ENCODE peak calls at places on chromosomes 6 and 20, in five cellular contexts. J, S, K, Q and L are unnamed samples.
A peak's percentile ranks its signal among the peaks of the same experiment; 100 is the strongest.

GRCh38 chr20:38920411-38920810 is 5.8 kb upstream of the FAM83D start:
- DNase-seq in Q (no peak), S (no peak), J (no peak), K (no peak), L (no peak)

GRCh38 chr6:33198159-33198852 is 2.2 kb downstream of the RXRB start:
- DNase-seq in K (peak; percentile 51), Q (no peak), J (no peak), S (no peak), L (no peak)

GRCh38 chr20:47400685-47401084 is 44.2 kb upstream of the ZMYND8 start:
- DNase-seq in Q (no peak), J (no peak), S (no peak), K (no peak), L (peak; percentile 61)

GRCh38 chr6:158958504-158959386 is 41.3 kb downstream of the RSPH3 start:
- DNase-seq in S (peak; percentile 31), K (no peak), J (no peak), Q (no peak), L (no peak)

GRCh38 chr20:7199867-7200266 is 432.4 kb downstream of the BMP2 start:
- DNase-seq in J (no peak), S (no peak), Q (no peak), K (no peak), L (no peak)

GRCh38 chr6:100096356-100096755 is 102.3 kb upstream of the MCHR2 start:
- DNase-seq in J (no peak), Q (no peak), K (no peak), S (no peak), L (no peak)

GRCh38 chr20:62792182-62792939 is 3.9 kb upstream of the MRGBP start:
- DNase-seq in J (no peak), Q (no peak), K (no peak), S (peak; percentile 60), L (no peak)

GRCh38 chr6:140572129-140572528 is 1197.7 kb upstream of the CITED2 start:
- DNase-seq in K (no peak), S (peak; percentile 86), J (no peak), Q (no peak), L (no peak)

GRCh38 chr6:14730654-14731053 is 515.2 kb upstream of the JARID2 start:
- DNase-seq in S (no peak), J (no peak), Q (no peak), K (no peak), L (no peak)

GRCh38 chr6:19454296-19454998 is 382.7 kb upstream of the ID4 start:
- DNase-seq in K (no peak), J (no peak), S (no peak), Q (no peak), L (no peak)

GRCh38 chr20:9711872-9712271 is 127.0 kb downstream of the PAK5 start:
- DNase-seq in K (no peak), S (no peak), Q (no peak), J (no peak), L (no peak)

DNA sequence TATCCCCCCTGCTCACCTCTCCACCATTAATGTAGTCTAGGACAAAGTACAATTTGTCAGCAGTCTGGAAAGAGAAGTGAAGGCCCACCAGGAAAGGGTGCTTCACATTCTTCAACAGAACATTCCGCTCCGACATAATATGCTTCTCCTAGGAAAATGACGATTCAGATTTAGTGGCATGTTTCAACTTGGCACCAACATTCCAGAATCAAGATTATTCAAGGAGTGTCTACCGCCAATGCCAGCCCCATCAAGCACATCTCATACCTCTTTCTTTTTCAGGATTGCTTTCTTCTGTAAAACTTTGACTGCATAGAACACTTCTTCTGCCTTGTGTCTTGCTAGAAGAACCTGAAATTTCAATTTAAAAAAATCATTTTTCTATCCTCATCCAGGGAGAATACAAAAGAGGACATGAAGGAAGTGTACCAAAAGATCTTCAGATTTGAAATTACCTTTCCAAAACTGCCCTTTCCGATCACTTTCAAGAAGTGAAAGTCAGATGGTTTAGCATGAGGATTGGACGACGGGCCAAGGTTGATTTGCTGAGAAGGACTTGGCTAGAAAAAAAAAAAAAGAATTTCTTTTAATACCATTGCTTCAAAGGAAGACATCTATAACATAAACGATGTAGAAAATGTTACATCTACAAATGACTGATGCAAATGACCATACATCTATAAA is 120.7 kb upstream of the SLC2A12 start:
- DNase-seq in Q (no peak), J (no peak), K (no peak), S (peak; percentile 39), L (no peak)
- H3K4me3 ChIP-seq in Q (no peak overlapping the region), J (peak overlapping the region; percentile 68), K (no peak overlapping the region), S (peak overlapping the region; percentile 52), L (no peak overlapping the region)

DNA sequence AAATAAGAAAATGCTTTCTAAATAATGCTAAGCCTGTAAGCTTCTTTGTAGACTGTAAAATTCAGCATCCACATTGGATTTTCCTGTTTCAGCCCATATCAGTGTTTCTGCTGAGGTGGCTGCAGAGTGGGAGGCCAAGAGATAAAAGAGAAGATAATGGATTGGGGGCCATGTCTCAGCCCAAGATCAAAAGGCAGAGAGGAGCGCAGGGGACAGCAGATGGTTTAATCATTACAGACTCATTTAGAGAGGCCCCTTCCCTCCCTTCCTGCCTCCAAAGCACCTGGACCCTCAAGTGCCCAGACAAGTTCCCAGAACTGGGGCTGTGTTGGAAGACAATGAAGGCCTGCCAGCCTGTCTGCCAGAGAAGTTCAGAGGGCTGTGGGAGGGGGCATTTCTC is 20.4 kb upstream of the CTNNBL1 start:
- DNase-seq in Q (no peak), S (no peak), J (no peak), K (no peak), L (no peak)
- H3K27me3 ChIP-seq in Q (no peaks in the 10 kb centered on the region), S (peaks cover 16% of the 10 kb centered on the region), J (no peaks in the 10 kb centered on the region), K (no peaks in the 10 kb centered on the region), L (no peaks in the 10 kb centered on the region)

GRCh38 chr6:21967282-21967681 is 329.6 kb downstream of the PRL start:
- DNase-seq in K (no peak), S (no peak), J (no peak), Q (no peak), L (no peak)

GRCh38 chr6:21969192-21969591 is 327.6 kb downstream of the PRL start:
- DNase-seq in S (no peak), J (no peak), K (no peak), Q (no peak), L (no peak)

GRCh38 chr6:21972516-21972915 is 324.3 kb downstream of the PRL start:
- DNase-seq in J (no peak), K (no peak), S (no peak), Q (no peak), L (no peak)

GRCh38 chr6:21970560-21970959 is 326.3 kb downstream of the PRL start:
- DNase-seq in S (no peak), J (no peak), Q (no peak), K (no peak), L (no peak)

GRCh38 chr6:21971540-21971939 is 325.3 kb downstream of the PRL start:
- DNase-seq in K (no peak), S (no peak), J (no peak), Q (no peak), L (no peak)
- H3K36me3 ChIP-seq in K (no peaks in the 10 kb centered on the region), S (no peaks in the 10 kb centered on the region), J (no peaks in the 10 kb centered on the region), Q (no peaks in the 10 kb centered on the region), L (no peaks in the 10 kb centered on the region)

DNA sequence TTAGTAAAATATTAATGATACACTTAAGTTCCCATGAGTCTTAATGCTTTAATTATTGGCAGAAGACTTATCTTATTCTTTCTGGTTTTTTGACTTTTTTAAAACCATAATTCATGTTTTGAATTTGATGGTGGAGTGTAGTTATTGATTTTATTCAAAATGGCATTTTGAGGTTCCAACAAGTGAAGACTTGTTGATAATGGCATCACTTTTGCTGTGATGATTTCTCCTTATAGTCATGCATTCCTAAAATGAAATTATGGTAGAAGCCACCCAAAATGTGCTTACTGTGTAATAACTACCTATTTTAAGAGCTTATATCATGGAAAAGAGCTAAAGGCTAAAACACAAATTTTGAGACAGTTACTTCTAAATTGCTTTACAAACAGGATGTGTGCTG is 2.2 kb downstream of the DOP1A start:
- DNase-seq in Q (no peak), S (no peak), J (no peak), K (no peak), L (no peak)
- H3K4me3 ChIP-seq in Q (no peak overlapping the region), S (no peak overlapping the region), J (no peak overlapping the region), K (no peak overlapping the region), L (no peak overlapping the region)

GRCh38 chr20:59498291-59498690 is 106.0 kb upstream of the PHACTR3 start:
- DNase-seq in J (no peak), K (no peak), S (no peak), Q (no peak), L (no peak)
- H3K27me3 ChIP-seq in J (peaks cover 24% of the 10 kb centered on the region), K (no peaks in the 10 kb centered on the region), S (no peaks in the 10 kb centered on the region), Q (no peaks in the 10 kb centered on the region), L (no peaks in the 10 kb centered on the region)

GRCh38 chr6:10424005-10424404 is 9.1 kb upstream of the TFAP2A start:
- DNase-seq in S (no peak), Q (no peak), K (no peak), J (no peak), L (peak; percentile 63)

GRCh38 chr6:10421508-10422281 is 6.8 kb upstream of the TFAP2A start:
- DNase-seq in K (no peak), S (no peak), J (no peak), Q (no peak), L (peak; percentile 57)

GRCh38 chr6:10420546-10421507 is 6.0 kb upstream of the TFAP2A start:
- DNase-seq in Q (no peak), S (no peak), K (no peak), J (no peak), L (peak; percentile 86)

GRCh38 chr6:10419749-10420545 is 5.1 kb upstream of the TFAP2A start:
- DNase-seq in S (peak; percentile 87), J (no peak), K (no peak), Q (no peak), L (no peak)

GRCh38 chr6:10422282-10423034 is 7.6 kb upstream of the TFAP2A start:
- DNase-seq in K (no peak), J (no peak), S (no peak), Q (no peak), L (no peak)
- H3K36me3 ChIP-seq in K (no peaks in the 10 kb centered on the region), J (no peaks in the 10 kb centered on the region), S (no peaks in the 10 kb centered on the region), Q (no peaks in the 10 kb centered on the region), L (no peaks in the 10 kb centered on the region)

GRCh38 chr6:111449129-111449528 is 33.9 kb downstream of the REV3L start:
- DNase-seq in J (no peak), K (no peak), S (no peak), Q (no peak), L (no peak)

GRCh38 chr6:111447051-111447450 is 36.0 kb downstream of the REV3L start:
- DNase-seq in J (no peak), S (no peak), K (no peak), Q (no peak), L (no peak)

GRCh38 chr6:111445786-111446395 is 37.1 kb downstream of the REV3L start:
- DNase-seq in K (no peak), J (no peak), Q (no peak), S (no peak), L (no peak)

GRCh38 chr6:111444794-111445193 is 38.2 kb downstream of the REV3L start:
- DNase-seq in J (no peak), S (no peak), K (no peak), Q (no peak), L (no peak)

GRCh38 chr6:111450087-111450486 is 32.9 kb downstream of the REV3L start:
- DNase-seq in J (no peak), K (no peak), Q (no peak), S (no peak), L (no peak)
- H3K4me3 ChIP-seq in J (no peak overlapping the region), K (no peak overlapping the region), Q (no peak overlapping the region), S (no peak overlapping the region), L (no peak overlapping the region)

GRCh38 chr6:7173843-7174503 is 66.2 kb downstream of the RREB1 start:
- DNase-seq in S (no peak), J (peak; percentile 60), Q (no peak), K (no peak), L (peak; percentile 73)
- H3K27me3 ChIP-seq in S (no peaks in the 10 kb centered on the region), J (no peaks in the 10 kb centered on the region), Q (no peaks in the 10 kb centered on the region), K (no peaks in the 10 kb centered on the region), L (no peaks in the 10 kb centered on the region)

GRCh38 chr6:21138359-21139094 is 455.0 kb upstream of the SOX4 start:
- DNase-seq in K (no peak), S (no peak), Q (no peak), J (no peak), L (no peak)
- H3K36me3 ChIP-seq in K (no peaks in the 10 kb centered on the region), S (no peaks in the 10 kb centered on the region), Q (no peaks in the 10 kb centered on the region), J (no peaks in the 10 kb centered on the region), L (no peaks in the 10 kb centered on the region)